ENCODE peak calls at places on chromosomes 6 and 20, in eight cellular contexts. C is epithelial cell of proximal tubule; H is naive thymus-derived CD4-positive, alpha-beta T cell; L is GM06990; O is stimulated activated CD8-positive, alpha-beta memory T cell treated with anti-CD3 and anti-CD28 coated beads, Interleukin-12 subunit alpha, Interleukin-12 subunit beta, amount 100 ng/mL, for 4 hours; Q is epithelial cell of esophagus; A is nephron progenitor cell; F is right lobe of liver. X is an unnamed sample.

GRCh38 chr6:79808846-79809245 is 138.5 kb downstream of the ELOVL4 start:
- DNase-seq in C (no peak), H (no peak), L (no peak), O (no peak), Q (no peak), A (no peak), F (no peak), X (no peak)

GRCh38 chr6:103721923-103722322 is 1137.8 kb downstream of the HACE1 start:
- DNase-seq in C (no peak), H (no peak), L (no peak), O (no peak), Q (no peak), A (no peak), F (no peak), X (no peak)

GRCh38 chr6:149371154-149371553 is 28.9 kb upstream of the SUMO4 start:
- DNase-seq in C (no peak), H (no peak), L (no peak), O (no peak), Q (no peak), A (no peak), F (no peak), X (no peak)

GRCh38 chr20:35502352-35502751 is 27.1 kb downstream of the C20orf173 start:
- DNase-seq in C (no peak), H (no peak), L (peak), O (no peak), Q (no peak), A (no peak), F (no peak), X (no peak)

GRCh38 chr20:46120136-46120535 is 2.0 kb downstream of the CD40 start:
- DNase-seq in C (no peak), H (no peak), L (no peak), O (no peak), Q (no peak), A (no peak), F (no peak), X (no peak)

GRCh38 chr6:42742116-42742894 is 3.6 kb downstream of the TBCC start:
- DNase-seq in C (no peak), H (no peak), L (peak), O (no peak), Q (peak), A (no peak), F (no peak), X (peak)

GRCh38 chr6:170279977-170280688 is 10.7 kb downstream of the DLL1 start:
- DNase-seq in C (no peak), H (peak), L (peak), O (peak), Q (peak), A (peak), F (peak), X (no peak)

GRCh38 chr6:25342784-25343183 is 63.6 kb downstream of the CARMIL1 start:
- DNase-seq in C (no peak), H (no peak), L (no peak), O (no peak), Q (no peak), A (no peak), F (no peak), X (no peak)

GRCh38 chr20:63394069-63394468 is 32.9 kb upstream of the CHRNA4 start:
- DNase-seq in C (no peak), H (no peak), L (no peak), O (no peak), Q (no peak), A (peak), F (no peak), X (no peak)

X was measured in kidney epithelial cell.